ENCODE peak calls at places on chromosomes 11 and 22, in four cellular contexts. H, Q, G and C are unnamed samples.
A peak's percentile ranks its signal among the peaks of the same experiment; 100 is the strongest.

GRCh38 chr11:6599884-6600390 is 3.5 kb downstream of the RRP8 start:
- DNase-seq in Q (no peak), G (no peak), H (no peak), C (no peak)

GRCh38 chr22:17234144-17234623 is 14.9 kb upstream of the ADA2 start:
- DNase-seq in Q (no peak), G (peak; percentile 1), H (no peak), C (no peak)

GRCh38 chr22:31443516-31443915 is 44.1 kb downstream of the DRG1 start:
- DNase-seq in H (no peak), Q (no peak), G (no peak), C (no peak)

GRCh38 chr22:39348909-39349505 is 784 bp upstream of the SYNGR1 start:
- DNase-seq in H (no peak), Q (peak; percentile 32), G (no peak), C (peak; percentile 69)

GRCh38 chr22:26095271-26095956 is 73.8 kb upstream of the SEZ6L start:
- DNase-seq in G (no peak), Q (no peak), H (no peak), C (no peak)

GRCh38 chr11:65432686-65433582 is 10.3 kb downstream of the NEAT1 start:
- DNase-seq in Q (no peak), G (peak; percentile 69), H (no peak), C (peak; percentile 66)

GRCh38 chr11:120180571-120181445 is 30.0 kb upstream of the OAF start:
- DNase-seq in G (peak; percentile 68), Q (no peak), H (no peak), C (no peak)

GRCh38 chr22:23408321-23408720 is 171.8 kb downstream of the IGLL1 start:
- DNase-seq in H (no peak), Q (no peak), G (peak; percentile 9), C (no peak)

GRCh38 chr11:43573233-43573632 is 107.3 kb upstream of the HSD17B12 start:
- DNase-seq in G (peak; percentile 31), Q (no peak), H (no peak), C (peak; percentile 59)

GRCh38 chr11:68343761-68344256 is 31.4 kb downstream of the LRP5 start:
- DNase-seq in G (no peak), H (no peak), Q (no peak), C (no peak)

GRCh38 chr11:37710031-37710430 is 1112.0 kb upstream of the RAG2 start:
- DNase-seq in G (peak; percentile 81), Q (no peak), H (no peak), C (no peak)

GRCh38 chr11:64266339-64266738 is 15.0 kb downstream of the PLCB3 start:
- DNase-seq in Q (no peak), H (no peak), G (peak; percentile 42), C (no peak)

GRCh38 chr11:92837595-92837994 is 131.9 kb upstream of the MTNR1B start:
- DNase-seq in H (no peak), G (no peak), Q (no peak), C (no peak)

GRCh38 chr11:2772544-2773031 is 72.8 kb upstream of the KCNQ1OT1 start:
- DNase-seq in G (peak; percentile 60), Q (peak; percentile 29), H (no peak), C (no peak)

GRCh38 chr11:79314906-79315689 is 125.7 kb downstream of the TENM4 start:
- DNase-seq in H (no peak), G (peak; percentile 17), Q (no peak), C (peak; percentile 1)

GRCh38 chr11:128361451-128362020 is 225.8 kb downstream of the ETS1 start:
- DNase-seq in G (peak; percentile 80), Q (no peak), H (no peak), C (no peak)

GRCh38 chr11:116605543-116605942 is 167.2 kb downstream of the BUD13 start:
- DNase-seq in Q (peak; percentile 22), G (peak; percentile 35), H (no peak), C (peak; percentile 62)

GRCh38 chr11:134576721-134577171 is 164.7 kb upstream of the B3GAT1 start:
- DNase-seq in Q (no peak), G (no peak), H (no peak), C (no peak)

GRCh38 chr11:8768625-8769333 is 86.2 kb downstream of the RPL27A start:
- DNase-seq in Q (no peak), H (no peak), G (peak; percentile 96), C (no peak)

GRCh38 chr11:94455861-94456260 is 37.8 kb downstream of the MRE11 start:
- DNase-seq in Q (no peak), G (no peak), H (no peak), C (no peak)

GRCh38 chr22:20010307-20011122 is 6.1 kb downstream of the ARVCF start:
- DNase-seq in H (no peak), G (no peak), Q (no peak), C (no peak)

GRCh38 chr11:111631034-111631665 is 28.9 kb downstream of the SIK2 start:
- DNase-seq in G (peak; percentile 38), Q (no peak), H (no peak), C (no peak)

GRCh38 chr11:77100166-77101042 is 2.2 kb upstream of the OMP start:
- DNase-seq in H (no peak), G (no peak), Q (no peak), C (no peak)

GRCh38 chr11:123505546-123506299 is 75.7 kb downstream of the GRAMD1B start:
- DNase-seq in G (no peak), H (no peak), Q (no peak), C (no peak)

GRCh38 chr11:128467610-128468041 is 119.7 kb downstream of the ETS1 start:
- DNase-seq in G (peak; percentile 100), H (no peak), Q (no peak), C (no peak)

GRCh38 chr11:125468025-125468424 is 28.0 kb downstream of the FEZ1 start:
- DNase-seq in G (no peak), Q (no peak), H (no peak), C (no peak)

GRCh38 chr11:13668957-13669521 is 571 bp downstream of the FAR1 start:
- DNase-seq in Q (no peak), G (peak; percentile 33), H (peak; percentile 35), C (peak; percentile 67)

GRCh38 chr11:64874308-64874707 is 4.1 kb downstream of the EHD1 start:
- DNase-seq in H (no peak), G (no peak), Q (no peak), C (no peak)

GRCh38 chr11:75801362-75802021 is 13.5 kb upstream of the UVRAG start:
- DNase-seq in H (no peak), Q (no peak), G (no peak), C (no peak)

GRCh38 chr11:12547953-12548650 is 126.1 kb upstream of the TEAD1 start:
- DNase-seq in G (no peak), Q (no peak), H (no peak), C (no peak)